ENCODE peak calls at places on chromosomes 1 and 21, in six cellular contexts. One of them, this sample, is unnamed.

GRCh38 chr1:156909671-156910070 is 10.8 kb upstream of the LRRC71 start:
- DNase-seq in tibial nerve: no peak
- DNase-seq in endothelial cell of umbilical vein: no peak
- DNase-seq in heart right ventricle: no peak
- DNase-seq in CD8-positive, alpha-beta T cell: no peak
- DNase-seq in substantia nigra: no peak
- DNase-seq in this sample: no peak

GRCh38 chr1:160877221-160877620 is 7.8 kb downstream of the ITLN1 start:
- DNase-seq in tibial nerve: no peak
- DNase-seq in endothelial cell of umbilical vein: no peak
- DNase-seq in heart right ventricle: no peak
- DNase-seq in CD8-positive, alpha-beta T cell: no peak
- DNase-seq in substantia nigra: no peak
- DNase-seq in this sample: no peak

GRCh38 chr1:56139786-56140185 is 439.6 kb downstream of the PLPP3 start:
- DNase-seq in tibial nerve: no peak
- DNase-seq in endothelial cell of umbilical vein: no peak
- DNase-seq in heart right ventricle: no peak
- DNase-seq in CD8-positive, alpha-beta T cell: no peak
- DNase-seq in substantia nigra: no peak
- DNase-seq in this sample: no peak

GRCh38 chr1:7704214-7705047 is 66.7 kb upstream of the VAMP3 start:
- DNase-seq in tibial nerve: peak; percentile 94
- DNase-seq in endothelial cell of umbilical vein: peak; percentile 89
- DNase-seq in heart right ventricle: peak; percentile 94
- DNase-seq in CD8-positive, alpha-beta T cell: peak; percentile 84
- DNase-seq in substantia nigra: peak; percentile 86
- DNase-seq in this sample: peak; percentile 93

GRCh38 chr1:186420923-186421322 is 40.0 kb downstream of the PDC start:
- DNase-seq in tibial nerve: no peak
- DNase-seq in endothelial cell of umbilical vein: no peak
- DNase-seq in heart right ventricle: no peak
- DNase-seq in CD8-positive, alpha-beta T cell: no peak
- DNase-seq in substantia nigra: no peak
- DNase-seq in this sample: no peak

GRCh38 chr1:165512817-165513216 is 31.0 kb upstream of the LRRC52 start:
- DNase-seq in tibial nerve: no peak
- DNase-seq in endothelial cell of umbilical vein: no peak
- DNase-seq in heart right ventricle: no peak
- DNase-seq in CD8-positive, alpha-beta T cell: no peak
- DNase-seq in substantia nigra: no peak
- DNase-seq in this sample: no peak

GRCh38 chr1:181704556-181704955 is 221.2 kb downstream of the CACNA1E start:
- DNase-seq in tibial nerve: no peak
- DNase-seq in endothelial cell of umbilical vein: no peak
- DNase-seq in heart right ventricle: no peak
- DNase-seq in CD8-positive, alpha-beta T cell: no peak
- DNase-seq in substantia nigra: no peak
- DNase-seq in this sample: no peak

GRCh38 chr1:106836708-106837107 is 219.8 kb upstream of the PRMT6 start:
- DNase-seq in tibial nerve: no peak
- DNase-seq in endothelial cell of umbilical vein: no peak
- DNase-seq in heart right ventricle: no peak
- DNase-seq in CD8-positive, alpha-beta T cell: no peak
- DNase-seq in substantia nigra: no peak
- DNase-seq in this sample: no peak

GRCh38 chr1:67524143-67525052 is 94.2 kb upstream of the SERBP1 start:
- DNase-seq in tibial nerve: no peak
- DNase-seq in endothelial cell of umbilical vein: no peak
- DNase-seq in heart right ventricle: no peak
- DNase-seq in CD8-positive, alpha-beta T cell: no peak
- DNase-seq in substantia nigra: no peak
- DNase-seq in this sample: no peak

GRCh38 chr1:53327183-53327941 is 508 bp downstream of the LRP8 start:
- DNase-seq in tibial nerve: no peak
- DNase-seq in endothelial cell of umbilical vein: peak; percentile 40
- DNase-seq in heart right ventricle: no peak
- DNase-seq in CD8-positive, alpha-beta T cell: peak; percentile 32
- DNase-seq in substantia nigra: no peak
- DNase-seq in this sample: no peak

GRCh38 chr1:63789856-63790605 is 16.2 kb downstream of the ROR1 start:
- DNase-seq in tibial nerve: no peak
- DNase-seq in endothelial cell of umbilical vein: no peak
- DNase-seq in heart right ventricle: no peak
- DNase-seq in CD8-positive, alpha-beta T cell: no peak
- DNase-seq in substantia nigra: no peak
- DNase-seq in this sample: no peak

GRCh38 chr1:91891969-91892368 is 6.0 kb upstream of the TGFBR3 start:
- DNase-seq in tibial nerve: no peak
- DNase-seq in endothelial cell of umbilical vein: no peak
- DNase-seq in heart right ventricle: no peak
- DNase-seq in CD8-positive, alpha-beta T cell: no peak
- DNase-seq in substantia nigra: no peak
- DNase-seq in this sample: no peak

GRCh38 chr1:36207339-36207738 is 16.9 kb upstream of the THRAP3 start:
- DNase-seq in tibial nerve: peak; percentile 23
- DNase-seq in endothelial cell of umbilical vein: no peak
- DNase-seq in heart right ventricle: peak; percentile 53
- DNase-seq in CD8-positive, alpha-beta T cell: no peak
- DNase-seq in substantia nigra: no peak
- DNase-seq in this sample: no peak

GRCh38 chr1:147084273-147085096 is 87.8 kb downstream of the PRKAB2 start:
- DNase-seq in tibial nerve: peak; percentile 44
- DNase-seq in endothelial cell of umbilical vein: peak; percentile 75
- DNase-seq in heart right ventricle: peak; percentile 60
- DNase-seq in CD8-positive, alpha-beta T cell: peak; percentile 38
- DNase-seq in substantia nigra: peak; percentile 21
- DNase-seq in this sample: peak; percentile 21

GRCh38 chr1:195577748-195578147 is 1030.5 kb downstream of the KCNT2 start:
- DNase-seq in tibial nerve: no peak
- DNase-seq in endothelial cell of umbilical vein: no peak
- DNase-seq in heart right ventricle: no peak
- DNase-seq in CD8-positive, alpha-beta T cell: no peak
- DNase-seq in substantia nigra: no peak
- DNase-seq in this sample: no peak

GRCh38 chr1:153652795-153653507 is 5.6 kb upstream of the SNAPIN start:
- DNase-seq in tibial nerve: no peak
- DNase-seq in endothelial cell of umbilical vein: peak; percentile 34
- DNase-seq in heart right ventricle: no peak
- DNase-seq in CD8-positive, alpha-beta T cell: no peak
- DNase-seq in substantia nigra: no peak
- DNase-seq in this sample: no peak

GRCh38 chr1:237166031-237166430 is 124.0 kb downstream of the RYR2 start:
- DNase-seq in tibial nerve: no peak
- DNase-seq in endothelial cell of umbilical vein: no peak
- DNase-seq in heart right ventricle: no peak
- DNase-seq in CD8-positive, alpha-beta T cell: no peak
- DNase-seq in substantia nigra: no peak
- DNase-seq in this sample: no peak

GRCh38 chr1:62732327-62732726 is 44.1 kb upstream of the DOCK7 start:
- DNase-seq in tibial nerve: no peak
- DNase-seq in endothelial cell of umbilical vein: no peak
- DNase-seq in heart right ventricle: no peak
- DNase-seq in CD8-positive, alpha-beta T cell: no peak
- DNase-seq in substantia nigra: no peak
- DNase-seq in this sample: no peak

GRCh38 chr1:244349581-244350001 is 102.1 kb downstream of the ADSS2 start:
- DNase-seq in tibial nerve: no peak
- DNase-seq in endothelial cell of umbilical vein: peak; percentile 86
- DNase-seq in heart right ventricle: no peak
- DNase-seq in CD8-positive, alpha-beta T cell: no peak
- DNase-seq in substantia nigra: no peak
- DNase-seq in this sample: no peak

GRCh38 chr1:211648336-211648735 is 27.1 kb downstream of the NEK2 start:
- DNase-seq in tibial nerve: no peak
- DNase-seq in endothelial cell of umbilical vein: peak; percentile 89
- DNase-seq in heart right ventricle: no peak
- DNase-seq in CD8-positive, alpha-beta T cell: no peak
- DNase-seq in substantia nigra: no peak
- DNase-seq in this sample: no peak

DNA sequence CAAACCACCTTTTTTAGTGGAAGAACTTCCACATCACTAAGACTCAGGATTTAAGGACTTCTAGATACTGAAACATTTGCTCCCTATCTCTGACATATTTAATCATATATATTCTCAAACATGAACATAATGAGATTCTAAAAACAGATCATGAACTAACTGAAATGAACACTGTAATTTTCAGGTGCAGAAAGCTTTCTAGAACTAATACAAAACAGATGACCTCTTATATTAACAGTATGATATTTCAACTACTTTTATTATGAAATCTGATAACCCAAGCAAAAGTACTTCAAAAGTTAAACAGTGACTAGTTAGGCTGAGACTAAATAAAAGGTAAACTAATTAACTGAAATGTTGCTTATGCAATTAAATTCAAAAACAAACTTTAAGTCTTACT is 157.5 kb downstream of the COP1 start:
- DNase-seq in tibial nerve: no peak
- DNase-seq in endothelial cell of umbilical vein: no peak
- DNase-seq in heart right ventricle: no peak
- DNase-seq in CD8-positive, alpha-beta T cell: no peak
- DNase-seq in substantia nigra: no peak
- DNase-seq in this sample: no peak
- H3K27ac ChIP-seq in tibial nerve: no peak overlapping the region
- H3K27ac ChIP-seq in endothelial cell of umbilical vein: no peak overlapping the region
- H3K27ac ChIP-seq in heart right ventricle: no peak overlapping the region
- H3K27ac ChIP-seq in CD8-positive, alpha-beta T cell: no peak overlapping the region
- H3K27ac ChIP-seq in substantia nigra: no peak overlapping the region
- H3K27ac ChIP-seq in this sample: no peak overlapping the region

GRCh38 chr1:5959087-5959486 is 33.1 kb downstream of the NPHP4 start:
- DNase-seq in tibial nerve: no peak
- DNase-seq in endothelial cell of umbilical vein: no peak
- DNase-seq in heart right ventricle: no peak
- DNase-seq in CD8-positive, alpha-beta T cell: no peak
- DNase-seq in substantia nigra: no peak
- DNase-seq in this sample: no peak

GRCh38 chr1:5962265-5963105 is 29.7 kb downstream of the NPHP4 start:
- DNase-seq in tibial nerve: no peak
- DNase-seq in endothelial cell of umbilical vein: no peak
- DNase-seq in heart right ventricle: no peak
- DNase-seq in CD8-positive, alpha-beta T cell: no peak
- DNase-seq in substantia nigra: no peak
- DNase-seq in this sample: no peak

GRCh38 chr1:5961601-5962000 is 30.6 kb downstream of the NPHP4 start:
- DNase-seq in tibial nerve: no peak
- DNase-seq in endothelial cell of umbilical vein: no peak
- DNase-seq in heart right ventricle: no peak
- DNase-seq in CD8-positive, alpha-beta T cell: no peak
- DNase-seq in substantia nigra: no peak
- DNase-seq in this sample: no peak

GRCh38 chr1:5960336-5960735 is 31.9 kb downstream of the NPHP4 start:
- DNase-seq in tibial nerve: no peak
- DNase-seq in endothelial cell of umbilical vein: no peak
- DNase-seq in heart right ventricle: no peak
- DNase-seq in CD8-positive, alpha-beta T cell: no peak
- DNase-seq in substantia nigra: no peak
- DNase-seq in this sample: no peak

GRCh38 chr1:5959667-5960230 is 32.5 kb downstream of the NPHP4 start:
- DNase-seq in tibial nerve: no peak
- DNase-seq in endothelial cell of umbilical vein: no peak
- DNase-seq in heart right ventricle: no peak
- DNase-seq in CD8-positive, alpha-beta T cell: no peak
- DNase-seq in substantia nigra: no peak
- DNase-seq in this sample: no peak
- H3K27ac ChIP-seq in tibial nerve: no peak overlapping the region
- H3K27ac ChIP-seq in endothelial cell of umbilical vein: no peak overlapping the region
- H3K27ac ChIP-seq in heart right ventricle: no peak overlapping the region
- H3K27ac ChIP-seq in CD8-positive, alpha-beta T cell: no peak overlapping the region
- H3K27ac ChIP-seq in substantia nigra: no peak overlapping the region
- H3K27ac ChIP-seq in this sample: no peak overlapping the region

DNA sequence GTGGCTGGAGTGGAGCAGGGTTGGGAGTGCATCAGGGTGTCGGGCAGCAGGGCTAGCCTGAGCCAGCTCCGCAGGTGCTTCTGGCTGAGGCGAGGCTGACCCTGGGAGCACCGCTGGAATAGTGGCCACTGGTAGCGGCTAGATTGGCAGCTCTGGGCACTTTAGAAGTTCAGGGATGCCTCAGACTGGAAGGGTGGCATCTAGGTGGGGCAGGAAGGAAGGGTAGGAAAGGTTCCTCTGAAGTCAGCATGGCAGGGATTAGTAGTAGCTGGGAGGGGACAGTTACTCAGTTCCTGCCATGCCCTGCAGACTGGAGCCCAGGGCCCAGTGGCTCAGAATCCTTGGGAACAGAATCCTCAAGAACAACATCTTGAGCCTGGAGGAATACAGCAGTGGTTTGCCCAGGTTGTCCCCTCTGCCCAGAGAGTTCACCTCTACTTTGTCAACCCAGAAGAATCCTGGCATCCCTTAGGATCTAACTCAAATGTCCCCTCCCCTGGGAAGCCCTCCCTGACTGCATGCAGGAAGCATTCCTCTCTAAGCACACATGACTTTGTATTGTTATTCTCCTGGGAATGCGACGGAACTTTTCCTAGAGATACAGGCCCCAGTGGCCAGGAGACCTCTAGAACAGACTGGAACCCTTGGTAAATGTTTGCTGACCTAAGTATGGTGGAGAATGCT is 39.4 kb upstream of the BCAR3 start:
- DNase-seq in tibial nerve: no peak
- DNase-seq in endothelial cell of umbilical vein: no peak
- DNase-seq in heart right ventricle: no peak
- DNase-seq in CD8-positive, alpha-beta T cell: no peak
- DNase-seq in substantia nigra: no peak
- DNase-seq in this sample: no peak
- H3K27ac ChIP-seq in tibial nerve: no peak overlapping the region
- H3K27ac ChIP-seq in endothelial cell of umbilical vein: no peak overlapping the region
- H3K27ac ChIP-seq in heart right ventricle: peak overlapping the region; percentile 91
- H3K27ac ChIP-seq in CD8-positive, alpha-beta T cell: no peak overlapping the region
- H3K27ac ChIP-seq in substantia nigra: no peak overlapping the region
- H3K27ac ChIP-seq in this sample: no peak overlapping the region

DNA sequence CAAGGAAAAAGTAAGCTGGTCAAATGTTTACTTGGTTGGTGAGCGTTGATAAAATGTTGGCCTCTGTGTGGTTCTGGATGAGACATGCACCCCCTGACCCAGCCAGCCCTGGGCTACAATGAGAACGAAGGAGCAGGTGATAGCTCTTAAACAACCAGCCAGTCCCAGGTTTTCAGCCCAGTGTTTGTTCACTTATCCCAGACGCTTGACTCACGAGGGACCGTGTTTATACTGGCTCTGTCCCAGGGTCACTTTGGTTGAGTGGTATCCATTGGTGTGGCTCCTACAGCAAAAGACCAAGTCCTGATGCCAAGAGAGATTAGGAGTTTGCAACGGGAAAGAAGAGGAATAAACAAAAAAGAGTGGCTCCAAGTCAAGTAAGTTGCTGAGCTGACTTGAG is 86.9 kb downstream of the KCNJ15 start:
- DNase-seq in tibial nerve: no peak
- DNase-seq in endothelial cell of umbilical vein: peak; percentile 89
- DNase-seq in heart right ventricle: no peak
- DNase-seq in CD8-positive, alpha-beta T cell: no peak
- DNase-seq in substantia nigra: no peak
- DNase-seq in this sample: no peak
- H3K27ac ChIP-seq in tibial nerve: no peak overlapping the region
- H3K27ac ChIP-seq in endothelial cell of umbilical vein: peak overlapping the region; percentile 40
- H3K27ac ChIP-seq in heart right ventricle: no peak overlapping the region
- H3K27ac ChIP-seq in CD8-positive, alpha-beta T cell: no peak overlapping the region
- H3K27ac ChIP-seq in substantia nigra: no peak overlapping the region
- H3K27ac ChIP-seq in this sample: no peak overlapping the region

GRCh38 chr1:179877586-179878265 is at the start of gene TOR1AIP2:
- DNase-seq in tibial nerve: peak; percentile 89
- DNase-seq in endothelial cell of umbilical vein: peak; percentile 78
- DNase-seq in heart right ventricle: peak; percentile 92
- DNase-seq in CD8-positive, alpha-beta T cell: peak; percentile 79
- DNase-seq in substantia nigra: peak; percentile 81
- DNase-seq in this sample: peak; percentile 78
- H3K27ac ChIP-seq in tibial nerve: peak within 1 kb of the TSS; percentile 69
- H3K27ac ChIP-seq in endothelial cell of umbilical vein: peak within 1 kb of the TSS; percentile 56
- H3K27ac ChIP-seq in heart right ventricle: peak within 1 kb of the TSS; percentile 45
- H3K27ac ChIP-seq in CD8-positive, alpha-beta T cell: peak within 1 kb of the TSS; percentile 62
- H3K27ac ChIP-seq in substantia nigra: peak within 1 kb of the TSS; percentile 90
- H3K27ac ChIP-seq in this sample: peak within 1 kb of the TSS; percentile 63

This sample was measured in caudate nucleus.